ENCODE peak calls at places on chromosome 9, in six cellular contexts. G, Q, D, S, K and Y are unnamed samples. For H3K4me1, the result is how much of the 10 kb centered on the place peaks cover.

GRCh38 chr9:90870646-90871326 is 69.2 kb downstream of the SYK start:
- DNase-seq in G (peak), Q (no peak), D (peak), S (peak), K (no peak), Y (peak)

GRCh38 chr9:90724880-90725279 is 76.7 kb upstream of the SYK start:
- DNase-seq in G (no peak), Q (no peak), D (no peak), S (no peak), K (no peak), Y (no peak)

GRCh38 chr9:128371622-128372117 is 496 bp downstream of the URM1 start:
- DNase-seq in G (no peak), Q (no peak), D (no peak), S (no peak), K (no peak), Y (no peak)

GRCh38 chr9:116661037-116661954 is 25.8 kb upstream of the TRIM32 start:
- DNase-seq in G (peak), Q (no peak), D (peak), S (peak), K (no peak), Y (peak)

GRCh38 chr9:113574381-113575262 is 111.1 kb downstream of the RGS3 start:
- DNase-seq in G (no peak), Q (no peak), D (peak), S (no peak), K (peak), Y (peak)

GRCh38 chr9:4382722-4383317 is 83.0 kb upstream of the GLIS3 start:
- DNase-seq in G (peak), Q (no peak), D (peak), S (peak), K (no peak), Y (peak)

GRCh38 chr9:129285382-129285781 is 107.3 kb upstream of the IER5L start:
- DNase-seq in G (no peak), Q (no peak), D (no peak), S (no peak), K (no peak), Y (peak)

GRCh38 chr9:80222466-80223169 is 650.9 kb downstream of the TLE4 start:
- DNase-seq in G (no peak), Q (no peak), D (no peak), S (no peak), K (no peak), Y (no peak)

GRCh38 chr9:131012396-131012917 is 3.5 kb downstream of the LAMC3 start:
- DNase-seq in G (no peak), Q (no peak), D (no peak), S (no peak), K (no peak), Y (peak)

GRCh38 chr9:123268950-123269302 is 540 bp upstream of the STRBP start:
- DNase-seq in G (no peak), Q (no peak), D (no peak), S (no peak), K (no peak), Y (no peak)

GRCh38 chr9:126704157-126704941 is 90.6 kb downstream of the LMX1B start:
- DNase-seq in G (no peak), Q (no peak), D (peak), S (peak), K (no peak), Y (peak)

GRCh38 chr9:128593856-128594255 is 41.5 kb downstream of the SPTAN1 start:
- DNase-seq in G (no peak), Q (no peak), D (no peak), S (no peak), K (no peak), Y (no peak)

GRCh38 chr9:134466869-134467616 is 140.8 kb downstream of the RXRA start:
- DNase-seq in G (no peak), Q (no peak), D (no peak), S (no peak), K (no peak), Y (peak)

GRCh38 chr9:133066181-133066983 is 4.6 kb downstream of the CEL start:
- DNase-seq in G (no peak), Q (no peak), D (no peak), S (no peak), K (no peak), Y (no peak)

GRCh38 chr9:35675732-35676392 is 2.1 kb downstream of the CA9 start:
- DNase-seq in G (no peak), Q (no peak), D (no peak), S (no peak), K (peak), Y (peak)

GRCh38 chr9:19689324-19690087 is 99.3 kb downstream of the SLC24A2 start:
- DNase-seq in G (no peak), Q (no peak), D (no peak), S (no peak), K (no peak), Y (no peak)

GRCh38 chr9:1916676-1917075 is 98.5 kb upstream of the SMARCA2 start:
- DNase-seq in G (no peak), Q (no peak), D (no peak), S (no peak), K (no peak), Y (no peak)

GRCh38 chr9:36878161-36878560 is 155.9 kb downstream of the PAX5 start:
- DNase-seq in G (no peak), Q (no peak), D (no peak), S (no peak), K (no peak), Y (no peak)

GRCh38 chr9:114932502-114932901 is 2.1 kb upstream of the TNFSF8 start:
- DNase-seq in G (no peak), Q (no peak), D (no peak), S (no peak), K (no peak), Y (no peak)

GRCh38 chr9:135081731-135082130 is 5.7 kb upstream of the OLFM1 start:
- DNase-seq in G (no peak), Q (no peak), D (no peak), S (no peak), K (no peak), Y (no peak)

GRCh38 chr9:123354806-123355508 is 1.0 kb upstream of the CRB2 start:
- DNase-seq in G (no peak), Q (no peak), D (no peak), S (no peak), K (peak), Y (peak)

GRCh38 chr9:133347515-133347984 is 381 bp downstream of the MED22 start:
- DNase-seq in G (peak), Q (peak), D (peak), S (no peak), K (peak), Y (peak)

GRCh38 chr9:131633491-131634031 is 88.2 kb downstream of the PRRT1B start:
- DNase-seq in G (no peak), Q (no peak), D (peak), S (no peak), K (no peak), Y (no peak)

GRCh38 chr9:12956261-12956660 is 181.4 kb downstream of the LURAP1L start:
- DNase-seq in G (no peak), Q (no peak), D (no peak), S (no peak), K (no peak), Y (no peak)

GRCh38 chr9:35510366-35510744 is 20.4 kb downstream of the RUSC2 start:
- DNase-seq in G (no peak), Q (no peak), D (no peak), S (no peak), K (no peak), Y (no peak)

GRCh38 chr9:99011161-99011709 is 67.5 kb downstream of the COL15A1 start:
- DNase-seq in G (no peak), Q (no peak), D (peak), S (no peak), K (no peak), Y (no peak)

GRCh38 chr9:112338561-112338960 is 5.1 kb upstream of the PTBP3 start:
- DNase-seq in G (no peak), Q (no peak), D (peak), S (peak), K (no peak), Y (no peak)

GRCh38 chr9:124769451-124770358 is 1.4 kb downstream of the NR6A1 start:
- DNase-seq in G (peak), Q (no peak), D (no peak), S (peak), K (peak), Y (peak)

GRCh38 chr9:89577363-89577762 is 27.4 kb upstream of the GADD45G start:
- DNase-seq in G (no peak), Q (no peak), D (no peak), S (no peak), K (no peak), Y (no peak)

GRCh38 chr9:34576593-34576935 is 13.0 kb downstream of the CNTFR start:
- DNase-seq in G (no peak), Q (no peak), D (no peak), S (no peak), K (no peak), Y (no peak)

GRCh38 chr9:115770521-115770920 is 383.1 kb upstream of the PAPPA start:
- DNase-seq in G (no peak), Q (no peak), D (peak), S (no peak), K (no peak), Y (no peak)

GRCh38 chr9:126633881-126634558 is 20.3 kb downstream of the LMX1B start:
- DNase-seq in G (no peak), Q (no peak), D (no peak), S (no peak), K (no peak), Y (no peak)

GRCh38 chr9:92175441-92175840 is 60.2 kb upstream of the SPTLC1 start:
- DNase-seq in G (no peak), Q (no peak), D (no peak), S (no peak), K (no peak), Y (no peak)

GRCh38 chr9:112331676-112331955 is 1.8 kb downstream of the PTBP3 start:
- DNase-seq in G (peak), Q (no peak), D (no peak), S (no peak), K (no peak), Y (no peak)

GRCh38 chr9:20728493-20729220 is 44.6 kb downstream of the FOCAD start:
- DNase-seq in G (no peak), Q (no peak), D (peak), S (no peak), K (no peak), Y (no peak)

GRCh38 chr9:129550199-129550839 is 70.6 kb downstream of the C9orf50 start:
- DNase-seq in G (no peak), Q (peak), D (peak), S (no peak), K (peak), Y (peak)

DNA sequence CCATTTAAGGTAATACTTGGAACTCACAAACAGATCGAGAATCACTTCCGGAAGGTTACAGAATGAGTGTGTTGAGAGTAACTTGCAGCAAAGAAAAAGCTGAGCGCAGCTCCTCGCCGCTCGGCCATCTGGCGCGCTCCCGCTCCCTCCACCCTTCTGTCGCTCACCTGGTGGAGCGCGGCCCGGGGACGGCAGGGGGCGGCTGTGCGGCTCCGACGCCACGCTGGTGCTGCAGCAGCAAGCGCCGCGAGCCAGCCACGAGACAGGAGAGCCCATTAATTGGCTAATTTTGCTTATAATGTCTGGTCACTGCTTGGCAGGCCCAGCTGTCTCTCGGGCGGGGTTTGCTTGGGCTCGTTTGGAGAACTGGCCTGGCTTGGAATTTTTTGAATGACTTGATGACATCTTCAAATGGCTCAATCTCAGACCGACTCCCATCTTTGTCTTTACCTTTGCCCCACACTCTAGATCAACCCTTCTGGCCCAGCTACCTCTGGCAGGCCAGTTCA is 601.8 kb downstream of the CCDC171 start:
- DNase-seq in G (peak), Q (peak), D (peak), S (no peak), K (peak), Y (peak)
- H3K4me3 ChIP-seq in G (no peak), Q (peak), D (no peak), S (no peak), K (no peak), Y (peak)

GRCh38 chr9:38298904-38299303 is 93.6 kb upstream of the ALDH1B1 start:
- DNase-seq in G (no peak), Q (no peak), D (no peak), S (no peak), K (no peak), Y (no peak)
- H3K4me1 ChIP-seq in G (under half), Q (under half), D (under half), S (under half), K (under half), Y (under half)

GRCh38 chr9:101381118-101381517 is 3.7 kb downstream of the BAAT start:
- DNase-seq in G (no peak), Q (no peak), D (no peak), S (no peak), K (no peak), Y (no peak)

GRCh38 chr9:101383361-101383760 is 1.4 kb downstream of the BAAT start:
- DNase-seq in G (no peak), Q (no peak), D (peak), S (no peak), K (no peak), Y (no peak)

GRCh38 chr9:101380295-101380694 is 4.5 kb downstream of the BAAT start:
- DNase-seq in G (no peak), Q (no peak), D (no peak), S (no peak), K (no peak), Y (no peak)

GRCh38 chr9:101376117-101376866 is 8.5 kb downstream of the BAAT start:
- DNase-seq in G (peak), Q (no peak), D (peak), S (no peak), K (no peak), Y (no peak)

GRCh38 chr9:101381833-101382342 is 2.9 kb downstream of the BAAT start:
- DNase-seq in G (peak), Q (no peak), D (no peak), S (no peak), K (no peak), Y (no peak)
- H3K27ac ChIP-seq in G (no peak), Q (no peak), D (no peak), S (no peak), K (no peak), Y (no peak)

DNA sequence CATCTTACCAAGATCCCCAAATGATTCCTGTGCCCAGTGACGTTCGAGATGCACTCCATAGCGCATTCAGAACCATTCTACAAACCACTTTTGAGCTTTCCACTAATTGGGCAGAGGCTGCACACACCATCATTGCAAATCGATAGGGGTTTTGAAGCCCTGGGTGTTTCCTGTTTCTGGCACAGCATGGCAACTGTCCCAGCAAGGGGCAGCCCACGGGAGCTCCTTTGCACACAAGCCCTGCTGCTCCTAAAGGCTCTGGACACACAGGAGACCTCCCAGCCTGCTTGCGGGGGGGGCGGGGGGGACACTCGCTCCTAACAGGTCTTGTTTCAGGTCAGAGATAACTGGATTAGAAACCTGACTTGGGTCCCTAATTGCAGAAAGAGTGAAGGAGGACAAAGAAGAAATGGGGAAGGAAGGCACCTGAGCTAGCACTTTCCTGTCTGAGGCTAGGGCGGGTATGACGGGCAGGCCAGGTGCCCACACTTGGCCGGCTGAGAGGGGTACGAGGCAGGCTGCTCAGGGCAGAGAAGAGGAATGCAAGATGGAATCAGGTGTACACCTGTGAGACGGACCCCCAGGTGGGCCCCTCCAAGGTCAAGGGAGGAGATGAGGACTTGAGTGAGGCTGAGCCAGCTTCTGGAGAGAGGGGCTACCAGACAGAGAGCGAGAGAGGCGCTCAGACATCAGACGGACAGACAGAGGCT is 828 bp downstream of the FBP1 start:
- DNase-seq in G (no peak), Q (no peak), D (no peak), S (no peak), K (no peak), Y (no peak)
- H3K4me3 ChIP-seq in G (no peak), Q (peak), D (no peak), S (no peak), K (peak), Y (peak)

DNA sequence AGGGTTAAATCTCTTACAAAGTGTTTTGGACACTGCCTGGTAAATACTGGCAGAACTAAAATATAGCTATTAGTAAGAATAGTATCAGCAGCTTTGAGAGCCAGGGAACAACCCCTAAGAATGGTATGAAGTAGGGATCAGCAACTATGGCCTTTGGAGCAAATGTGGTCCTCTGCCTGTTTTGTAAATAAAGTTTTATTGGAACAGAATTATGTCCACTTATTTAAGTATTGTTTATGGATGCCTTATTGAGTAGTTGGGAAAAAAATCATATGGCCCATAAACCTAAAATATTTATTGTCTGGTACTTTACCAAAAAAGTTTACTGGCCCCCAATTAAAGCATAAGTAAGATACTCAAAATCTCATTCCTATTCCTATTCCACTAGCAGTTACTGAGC is 182.2 kb downstream of the PALM2AKAP2 start:
- DNase-seq in G (no peak), Q (no peak), D (no peak), S (no peak), K (no peak), Y (no peak)
- H3K4me1 ChIP-seq in G (under half), Q (under half), D (under half), S (under half), K (under half), Y (under half)

DNA sequence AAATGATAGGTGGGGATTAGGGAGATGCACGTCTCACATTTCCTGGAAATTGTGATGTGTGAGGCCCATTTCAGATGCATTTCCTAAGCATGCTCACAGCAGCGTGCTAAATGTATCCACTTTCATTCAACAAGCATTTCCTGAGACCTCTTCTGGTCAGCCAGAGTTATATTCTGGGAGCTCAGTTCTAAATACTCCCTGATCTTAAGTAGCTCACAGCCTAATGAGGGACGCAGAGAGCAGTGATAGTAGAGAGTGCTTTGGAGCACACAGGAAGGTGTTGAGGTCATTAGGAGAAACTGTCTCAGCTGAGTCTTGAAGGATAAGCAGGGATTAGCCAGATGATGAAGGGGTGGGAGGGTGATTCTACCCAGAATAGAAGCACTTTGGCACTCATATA is 46.2 kb upstream of the FSD1L start:
- DNase-seq in G (peak), Q (no peak), D (peak), S (no peak), K (no peak), Y (no peak)
- H3K27ac ChIP-seq in G (no peak), Q (no peak), D (no peak), S (no peak), K (no peak), Y (no peak)

DNA sequence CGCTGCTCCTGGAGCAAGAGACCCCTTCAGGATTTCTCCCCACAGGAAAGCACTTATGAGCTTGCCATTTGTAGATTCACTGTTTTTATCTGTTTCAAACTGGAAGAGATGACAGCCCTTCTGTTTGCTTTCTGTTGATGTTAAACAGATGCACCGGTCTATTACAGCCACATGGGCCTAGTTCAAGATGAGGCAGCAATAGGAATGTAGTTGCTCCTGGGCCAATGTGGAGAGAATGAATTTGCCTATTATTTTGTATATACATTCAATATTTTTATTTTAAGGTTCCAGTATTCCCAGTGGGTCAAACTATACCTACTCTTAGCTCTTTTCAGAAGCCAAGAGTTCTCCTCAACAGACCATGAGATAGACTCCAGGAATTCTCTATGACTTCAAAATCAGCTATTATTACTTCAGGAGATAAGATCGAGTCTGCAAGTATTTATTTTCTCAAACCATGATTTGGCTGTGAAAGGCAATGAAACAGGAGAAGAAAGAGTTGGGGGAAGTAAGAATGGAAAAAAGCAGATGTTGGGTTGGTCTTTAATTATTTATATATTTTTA is 461.6 kb downstream of the RASEF start:
- DNase-seq in G (no peak), Q (no peak), D (peak), S (no peak), K (no peak), Y (no peak)
- H3K4me3 ChIP-seq in G (no peak), Q (no peak), D (no peak), S (no peak), K (no peak), Y (no peak)